ENCODE peak calls at places on chromosomes 3 and 15, in eight cellular contexts. One of them, this sample, is unnamed.

GRCh38 chr3:147371771-147372340 is 34.5 kb downstream of the ZIC4 start:
- DNase-seq in DND-41: no peak
- DNase-seq in HCT116: no peak
- DNase-seq in PC-3: no peak
- DNase-seq in neuronal stem cell: no peak
- DNase-seq in GM23338: no peak
- DNase-seq in H9: no peak
- DNase-seq in fibroblast of lung: no peak
- DNase-seq in this sample: no peak

GRCh38 chr3:29381595-29381994 is 100.7 kb downstream of the RBMS3 start:
- DNase-seq in fibroblast of lung: peak
- DNase-seq in HCT116: no peak
- DNase-seq in PC-3: no peak
- DNase-seq in H9: no peak
- DNase-seq in GM23338: no peak
- DNase-seq in DND-41: no peak
- DNase-seq in neuronal stem cell: no peak
- DNase-seq in this sample: peak

GRCh38 chr15:80849308-80849707 is 70.1 kb downstream of the CEMIP start:
- DNase-seq in DND-41: no peak
- DNase-seq in PC-3: peak
- DNase-seq in HCT116: no peak
- DNase-seq in neuronal stem cell: no peak
- DNase-seq in GM23338: no peak
- DNase-seq in H9: no peak
- DNase-seq in fibroblast of lung: peak
- DNase-seq in this sample: peak

GRCh38 chr3:52366527-52366926 is 50.4 kb downstream of the DNAH1 start:
- DNase-seq in fibroblast of lung: no peak
- DNase-seq in GM23338: no peak
- DNase-seq in neuronal stem cell: no peak
- DNase-seq in PC-3: no peak
- DNase-seq in H9: no peak
- DNase-seq in DND-41: no peak
- DNase-seq in HCT116: no peak
- DNase-seq in this sample: no peak

GRCh38 chr3:134232146-134232545 is 18.5 kb downstream of the RYK start:
- DNase-seq in fibroblast of lung: peak
- DNase-seq in neuronal stem cell: no peak
- DNase-seq in H9: no peak
- DNase-seq in HCT116: no peak
- DNase-seq in GM23338: no peak
- DNase-seq in DND-41: no peak
- DNase-seq in PC-3: peak
- DNase-seq in this sample: peak

GRCh38 chr3:183958775-183959174 is 58.9 kb downstream of the ABCC5 start:
- DNase-seq in PC-3: no peak
- DNase-seq in GM23338: no peak
- DNase-seq in DND-41: no peak
- DNase-seq in neuronal stem cell: no peak
- DNase-seq in HCT116: no peak
- DNase-seq in H9: no peak
- DNase-seq in fibroblast of lung: no peak
- DNase-seq in this sample: no peak

GRCh38 chr15:64134322-64134829 is 17.2 kb upstream of the SNX22 start:
- DNase-seq in neuronal stem cell: no peak
- DNase-seq in GM23338: no peak
- DNase-seq in fibroblast of lung: peak
- DNase-seq in HCT116: no peak
- DNase-seq in PC-3: peak
- DNase-seq in DND-41: no peak
- DNase-seq in H9: no peak
- DNase-seq in this sample: peak

GRCh38 chr15:82124331-82125263 is 78.8 kb upstream of the MEX3B start:
- DNase-seq in neuronal stem cell: no peak
- DNase-seq in fibroblast of lung: no peak
- DNase-seq in GM23338: peak
- DNase-seq in DND-41: no peak
- DNase-seq in HCT116: no peak
- DNase-seq in H9: no peak
- DNase-seq in PC-3: no peak
- DNase-seq in this sample: no peak

GRCh38 chr15:66232267-66232625 is 21.3 kb downstream of the MEGF11 start:
- DNase-seq in PC-3: no peak
- DNase-seq in neuronal stem cell: no peak
- DNase-seq in DND-41: no peak
- DNase-seq in H9: no peak
- DNase-seq in HCT116: no peak
- DNase-seq in GM23338: no peak
- DNase-seq in fibroblast of lung: no peak
- DNase-seq in this sample: no peak

GRCh38 chr3:112811917-112812660 is 34.6 kb downstream of the CD200R1L start:
- DNase-seq in fibroblast of lung: no peak
- DNase-seq in neuronal stem cell: no peak
- DNase-seq in DND-41: no peak
- DNase-seq in HCT116: no peak
- DNase-seq in PC-3: no peak
- DNase-seq in GM23338: no peak
- DNase-seq in H9: no peak
- DNase-seq in this sample: no peak

GRCh38 chr15:52098328-52098727 is 14.2 kb downstream of the BCL2L10 start:
- DNase-seq in HCT116: no peak
- DNase-seq in DND-41: no peak
- DNase-seq in GM23338: no peak
- DNase-seq in PC-3: no peak
- DNase-seq in neuronal stem cell: no peak
- DNase-seq in fibroblast of lung: no peak
- DNase-seq in H9: no peak
- DNase-seq in this sample: no peak

GRCh38 chr15:73697033-73697467 is 12.9 kb downstream of the CD276 start:
- DNase-seq in PC-3: peak
- DNase-seq in H9: peak
- DNase-seq in DND-41: peak
- DNase-seq in GM23338: peak
- DNase-seq in HCT116: no peak
- DNase-seq in neuronal stem cell: no peak
- DNase-seq in fibroblast of lung: peak
- DNase-seq in this sample: peak

GRCh38 chr3:71006810-71007785 is 576.4 kb downstream of the FOXP1 start:
- DNase-seq in HCT116: no peak
- DNase-seq in fibroblast of lung: peak
- DNase-seq in PC-3: peak
- DNase-seq in GM23338: peak
- DNase-seq in DND-41: no peak
- DNase-seq in H9: no peak
- DNase-seq in neuronal stem cell: no peak
- DNase-seq in this sample: peak

GRCh38 chr3:120144267-120144666 is 50.0 kb upstream of the GSK3B start:
- DNase-seq in HCT116: no peak
- DNase-seq in fibroblast of lung: peak
- DNase-seq in H9: no peak
- DNase-seq in PC-3: peak
- DNase-seq in neuronal stem cell: no peak
- DNase-seq in GM23338: peak
- DNase-seq in DND-41: no peak
- DNase-seq in this sample: peak

GRCh38 chr15:34783986-34784385 is 11.4 kb downstream of the ACTC1 start:
- DNase-seq in H9: no peak
- DNase-seq in DND-41: no peak
- DNase-seq in PC-3: no peak
- DNase-seq in fibroblast of lung: no peak
- DNase-seq in neuronal stem cell: no peak
- DNase-seq in HCT116: no peak
- DNase-seq in GM23338: no peak
- DNase-seq in this sample: no peak

GRCh38 chr15:42826251-42826890 is 89.4 kb upstream of the CDAN1 start:
- DNase-seq in PC-3: peak
- DNase-seq in DND-41: no peak
- DNase-seq in H9: no peak
- DNase-seq in HCT116: no peak
- DNase-seq in fibroblast of lung: peak
- DNase-seq in GM23338: no peak
- DNase-seq in neuronal stem cell: no peak
- DNase-seq in this sample: no peak
- H3K27ac ChIP-seq in PC-3: peak
- H3K27ac ChIP-seq in DND-41: no peak
- H3K27ac ChIP-seq in H9: no peak
- H3K27ac ChIP-seq in HCT116: no peak
- H3K27ac ChIP-seq in fibroblast of lung: no peak
- H3K27ac ChIP-seq in GM23338: no peak
- H3K27ac ChIP-seq in neuronal stem cell: no peak
- H3K27ac ChIP-seq in this sample: no peak

GRCh38 chr15:60118146-60118545 is 114.0 kb downstream of the FOXB1 start:
- DNase-seq in fibroblast of lung: no peak
- DNase-seq in DND-41: no peak
- DNase-seq in GM23338: peak
- DNase-seq in PC-3: no peak
- DNase-seq in neuronal stem cell: no peak
- DNase-seq in HCT116: no peak
- DNase-seq in H9: peak
- DNase-seq in this sample: no peak

GRCh38 chr15:60119101-60119500 is 115.0 kb downstream of the FOXB1 start:
- DNase-seq in neuronal stem cell: no peak
- DNase-seq in H9: no peak
- DNase-seq in GM23338: no peak
- DNase-seq in DND-41: no peak
- DNase-seq in fibroblast of lung: no peak
- DNase-seq in PC-3: no peak
- DNase-seq in HCT116: no peak
- DNase-seq in this sample: no peak

GRCh38 chr15:60120100-60120499 is 116.0 kb downstream of the FOXB1 start:
- DNase-seq in H9: peak
- DNase-seq in PC-3: no peak
- DNase-seq in fibroblast of lung: no peak
- DNase-seq in GM23338: peak
- DNase-seq in DND-41: peak
- DNase-seq in neuronal stem cell: no peak
- DNase-seq in HCT116: no peak
- DNase-seq in this sample: no peak

GRCh38 chr15:60116456-60117089 is 112.5 kb downstream of the FOXB1 start:
- DNase-seq in H9: no peak
- DNase-seq in GM23338: no peak
- DNase-seq in neuronal stem cell: no peak
- DNase-seq in DND-41: no peak
- DNase-seq in PC-3: no peak
- DNase-seq in HCT116: no peak
- DNase-seq in fibroblast of lung: no peak
- DNase-seq in this sample: no peak

DNA sequence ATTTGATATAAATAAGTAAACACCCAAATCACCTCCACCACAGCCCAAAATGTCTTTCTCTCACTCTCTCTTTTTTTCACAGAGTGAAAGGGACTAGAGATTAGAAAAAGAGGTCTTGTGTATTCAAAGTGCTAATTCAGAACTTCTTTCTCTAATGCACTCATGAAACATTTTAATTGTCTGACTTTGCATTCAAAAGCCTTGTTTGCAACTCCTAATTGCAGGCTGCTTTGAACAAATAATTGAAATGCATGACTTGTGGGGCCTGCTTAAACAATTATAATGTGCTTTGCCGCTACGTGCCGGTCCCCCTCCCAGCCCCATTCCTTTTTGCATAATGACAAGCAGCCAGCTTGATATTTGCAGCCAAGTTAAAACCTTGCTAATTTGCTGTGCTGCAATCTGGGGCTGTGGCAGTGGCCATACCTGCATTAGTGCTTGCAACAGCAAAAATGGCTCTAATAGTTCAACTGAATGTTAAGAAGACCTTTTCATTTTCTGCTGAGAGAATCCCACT is 114.5 kb downstream of the FOXB1 start:
- DNase-seq in PC-3: no peak
- DNase-seq in GM23338: peak
- DNase-seq in DND-41: no peak
- DNase-seq in HCT116: no peak
- DNase-seq in neuronal stem cell: peak
- DNase-seq in fibroblast of lung: no peak
- DNase-seq in H9: peak
- DNase-seq in this sample: no peak
- H2AFZ ChIP-seq in PC-3: no peak
- H2AFZ ChIP-seq in GM23338: no peak
- H2AFZ ChIP-seq in DND-41: no peak
- H2AFZ ChIP-seq in HCT116: no peak
- H2AFZ ChIP-seq in neuronal stem cell: no peak
- H2AFZ ChIP-seq in fibroblast of lung: no peak
- H2AFZ ChIP-seq in H9: no peak
- H2AFZ ChIP-seq in this sample: no peak

GRCh38 chr15:45205192-45205591 is 17.4 kb upstream of the SHF start:
- DNase-seq in GM23338: peak
- DNase-seq in PC-3: peak
- DNase-seq in DND-41: peak
- DNase-seq in neuronal stem cell: peak
- DNase-seq in HCT116: peak
- DNase-seq in H9: peak
- DNase-seq in fibroblast of lung: peak
- DNase-seq in this sample: peak

GRCh38 chr15:45200799-45201556 is 13.2 kb upstream of the SHF start:
- DNase-seq in GM23338: peak
- DNase-seq in neuronal stem cell: peak
- DNase-seq in HCT116: peak
- DNase-seq in H9: peak
- DNase-seq in fibroblast of lung: peak
- DNase-seq in PC-3: peak
- DNase-seq in DND-41: peak
- DNase-seq in this sample: peak

GRCh38 chr15:45201557-45202246 is 13.9 kb upstream of the SHF start:
- DNase-seq in fibroblast of lung: no peak
- DNase-seq in DND-41: no peak
- DNase-seq in H9: no peak
- DNase-seq in neuronal stem cell: no peak
- DNase-seq in PC-3: no peak
- DNase-seq in GM23338: no peak
- DNase-seq in HCT116: no peak
- DNase-seq in this sample: no peak

GRCh38 chr15:45200001-45200798 is 12.4 kb upstream of the SHF start:
- DNase-seq in H9: peak
- DNase-seq in fibroblast of lung: peak
- DNase-seq in HCT116: peak
- DNase-seq in GM23338: peak
- DNase-seq in neuronal stem cell: peak
- DNase-seq in DND-41: peak
- DNase-seq in PC-3: peak
- DNase-seq in this sample: peak

DNA sequence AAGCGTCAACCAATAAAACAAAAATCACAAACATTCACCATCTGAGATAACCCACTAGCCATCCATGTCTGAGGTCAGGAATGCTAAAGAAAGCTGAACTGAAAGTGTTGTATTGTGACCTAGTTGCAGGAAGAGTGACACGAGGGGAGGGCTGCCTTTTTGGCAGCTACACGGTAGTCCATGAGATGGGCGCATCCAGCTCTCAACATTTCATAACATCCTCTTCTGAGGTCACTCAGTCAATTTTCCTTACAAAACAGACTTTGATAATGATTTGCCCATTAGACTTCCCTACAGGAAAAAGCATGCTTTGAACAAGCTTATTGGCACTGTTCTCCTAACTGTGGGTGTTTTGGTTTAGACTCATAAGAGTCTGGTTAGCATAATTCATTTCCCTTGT is 15.4 kb upstream of the SHF start:
- DNase-seq in fibroblast of lung: no peak
- DNase-seq in neuronal stem cell: no peak
- DNase-seq in DND-41: no peak
- DNase-seq in HCT116: no peak
- DNase-seq in H9: no peak
- DNase-seq in PC-3: no peak
- DNase-seq in GM23338: no peak
- DNase-seq in this sample: no peak
- H3K4me2 ChIP-seq in fibroblast of lung: no peak
- H3K4me2 ChIP-seq in neuronal stem cell: no peak
- H3K4me2 ChIP-seq in DND-41: no peak
- H3K4me2 ChIP-seq in HCT116: no peak
- H3K4me2 ChIP-seq in H9: no peak
- H3K4me2 ChIP-seq in PC-3: no peak
- H3K4me2 ChIP-seq in GM23338: no peak
- H3K4me2 ChIP-seq in this sample: no peak

GRCh38 chr3:187976361-187976900 is 177.5 kb upstream of the LPP start:
- DNase-seq in HCT116: no peak
- DNase-seq in DND-41: no peak
- DNase-seq in H9: no peak
- DNase-seq in GM23338: no peak
- DNase-seq in fibroblast of lung: no peak
- DNase-seq in PC-3: no peak
- DNase-seq in neuronal stem cell: no peak
- DNase-seq in this sample: no peak
- H3K27ac ChIP-seq in HCT116: no peak
- H3K27ac ChIP-seq in DND-41: peak
- H3K27ac ChIP-seq in H9: no peak
- H3K27ac ChIP-seq in GM23338: no peak
- H3K27ac ChIP-seq in fibroblast of lung: no peak
- H3K27ac ChIP-seq in PC-3: no peak
- H3K27ac ChIP-seq in neuronal stem cell: no peak
- H3K27ac ChIP-seq in this sample: no peak